ENCODE peak calls at places on chromosome 4, in nine cellular contexts. S is foreskin keratinocyte, P is stromal cell of bone marrow, Y is SJSA1, B is NCI-H1105 treated with DMSO at 0.1 percent for 48 hours, X is fibroblast of the conjunctiva, D is heart right ventricle, Z is Kasumi-1, J is ovary. Q is an unnamed sample.

GRCh38 chr4:3043272-3044020 is 30.9 kb downstream of the HTT-AS start:
- DNase-seq in X (no peak), Z (no peak), Y (no peak), B (no peak), J (no peak), P (no peak), S (no peak), D (no peak), Q (no peak)

GRCh38 chr4:171340282-171340681 is 472.9 kb upstream of the GALNTL6 start:
- DNase-seq in X (no peak), Y (no peak), D (no peak), P (no peak), J (no peak), S (no peak), B (no peak), Z (no peak), Q (no peak)

GRCh38 chr4:150493846-150494245 is 88.1 kb upstream of the MAB21L2 start:
- DNase-seq in Y (no peak), J (no peak), X (no peak), S (peak), Z (no peak), B (no peak), P (no peak), D (no peak), Q (no peak)

GRCh38 chr4:20195071-20195885 is 56.4 kb upstream of the SLIT2 start:
- DNase-seq in S (peak), J (no peak), Z (no peak), Y (peak), X (no peak), B (no peak), D (no peak), P (no peak), Q (no peak)

GRCh38 chr4:72006576-72006975 is 25.2 kb upstream of the NPFFR2 start:
- DNase-seq in S (peak), D (no peak), X (peak), J (no peak), B (no peak), Z (no peak), Y (peak), P (peak), Q (no peak)

GRCh38 chr4:26022346-26022891 is 108.4 kb downstream of the SMIM20 start:
- DNase-seq in Z (no peak), P (peak), B (peak), S (no peak), Y (peak), X (peak), D (no peak), J (no peak), Q (peak)

GRCh38 chr4:25654971-25655963 is at the start of gene SLC34A2:
- DNase-seq in J (no peak), D (no peak), B (peak), X (no peak), Y (no peak), S (peak), Z (no peak), P (no peak), Q (no peak)

GRCh38 chr4:6999172-7000086 is 43.7 kb upstream of the TADA2B start:
- DNase-seq in Z (no peak), J (no peak), Y (no peak), X (no peak), B (no peak), S (peak), P (no peak), D (no peak), Q (no peak)

GRCh38 chr4:83618991-83619390 is 83.1 kb downstream of the GPAT3 start:
- DNase-seq in P (no peak), S (peak), X (no peak), Y (peak), J (no peak), D (no peak), B (no peak), Z (peak), Q (no peak)

GRCh38 chr4:1019320-1019719 is 7.9 kb downstream of the FGFRL1 start:
- DNase-seq in Y (no peak), X (no peak), S (no peak), J (no peak), B (no peak), D (no peak), Z (no peak), P (no peak), Q (no peak)

GRCh38 chr4:24471623-24472510 is 112.5 kb downstream of the DHX15 start:
- DNase-seq in P (no peak), Z (peak), B (no peak), J (peak), S (no peak), D (peak), X (no peak), Y (no peak), Q (peak)

GRCh38 chr4:78809928-78810835 is 34.0 kb downstream of the BMP2K start:
- DNase-seq in P (no peak), Y (no peak), X (no peak), Z (no peak), J (no peak), S (peak), D (no peak), B (no peak), Q (no peak)

GRCh38 chr4:13656569-13656988 is 29.1 kb upstream of the BOD1L1 start:
- DNase-seq in D (peak), S (peak), Y (peak), J (peak), P (peak), Z (peak), B (peak), X (peak), Q (peak)

GRCh38 chr4:54217642-54218486 is 11.2 kb upstream of the PDGFRA start:
- DNase-seq in Y (peak), J (peak), D (peak), S (peak), B (peak), Z (peak), P (peak), X (peak), Q (peak)

GRCh38 chr4:40059362-40059761 is 2.7 kb downstream of the N4BP2 start:
- DNase-seq in B (no peak), X (no peak), D (no peak), Y (no peak), P (no peak), J (no peak), Z (no peak), S (no peak), Q (no peak)